ENCODE peak calls at places on chromosomes 16 and 17, in seven cellular contexts. One of them, this sample, is unnamed. For H3K36me3, the result is how much of the 10 kb centered on the place peaks cover.

GRCh38 chr16:48366165-48367093 is 18.8 kb downstream of the SIAH1 start:
- DNase-seq in transverse colon: peak
- DNase-seq in neuronal stem cell: no peak
- DNase-seq in small intestine: peak
- DNase-seq in heart right ventricle: no peak
- DNase-seq in breast epithelium: no peak
- DNase-seq in neural progenitor cell: peak
- DNase-seq in this sample: no peak

GRCh38 chr16:74773431-74774222 is 993 bp downstream of the FA2H start:
- DNase-seq in transverse colon: peak
- DNase-seq in neuronal stem cell: no peak
- DNase-seq in small intestine: peak
- DNase-seq in heart right ventricle: no peak
- DNase-seq in breast epithelium: no peak
- DNase-seq in neural progenitor cell: no peak
- DNase-seq in this sample: no peak

GRCh38 chr17:57609125-57609877 is 135.8 kb downstream of the CCDC182 start:
- DNase-seq in transverse colon: no peak
- DNase-seq in neuronal stem cell: no peak
- DNase-seq in small intestine: no peak
- DNase-seq in heart right ventricle: no peak
- DNase-seq in breast epithelium: peak
- DNase-seq in neural progenitor cell: no peak
- DNase-seq in this sample: no peak

GRCh38 chr17:58332720-58333395 is 4.3 kb upstream of the TSPOAP1 start:
- DNase-seq in transverse colon: no peak
- DNase-seq in neuronal stem cell: no peak
- DNase-seq in small intestine: no peak
- DNase-seq in heart right ventricle: no peak
- DNase-seq in breast epithelium: no peak
- DNase-seq in neural progenitor cell: no peak
- DNase-seq in this sample: no peak

GRCh38 chr17:44972953-44973352 is 4.8 kb upstream of the C1QL1 start:
- DNase-seq in transverse colon: no peak
- DNase-seq in neuronal stem cell: no peak
- DNase-seq in small intestine: no peak
- DNase-seq in heart right ventricle: no peak
- DNase-seq in breast epithelium: no peak
- DNase-seq in neural progenitor cell: no peak
- DNase-seq in this sample: no peak

GRCh38 chr16:12178251-12178990 is 201.9 kb downstream of the SNX29 start:
- DNase-seq in transverse colon: peak
- DNase-seq in neuronal stem cell: no peak
- DNase-seq in small intestine: no peak
- DNase-seq in heart right ventricle: peak
- DNase-seq in breast epithelium: no peak
- DNase-seq in neural progenitor cell: peak
- DNase-seq in this sample: no peak

GRCh38 chr17:72978593-72979218 is 113.8 kb downstream of the SLC39A11 start:
- DNase-seq in transverse colon: no peak
- DNase-seq in neuronal stem cell: no peak
- DNase-seq in small intestine: no peak
- DNase-seq in heart right ventricle: no peak
- DNase-seq in breast epithelium: no peak
- DNase-seq in neural progenitor cell: no peak
- DNase-seq in this sample: no peak

GRCh38 chr17:69961488-69962145 is 113.4 kb upstream of the KCNJ16 start:
- DNase-seq in transverse colon: peak
- DNase-seq in neuronal stem cell: no peak
- DNase-seq in small intestine: no peak
- DNase-seq in heart right ventricle: no peak
- DNase-seq in breast epithelium: no peak
- DNase-seq in neural progenitor cell: peak
- DNase-seq in this sample: no peak

GRCh38 chr16:71412270-71413160 is 29.3 kb downstream of the TLE7 start:
- DNase-seq in transverse colon: peak
- DNase-seq in neuronal stem cell: peak
- DNase-seq in small intestine: peak
- DNase-seq in heart right ventricle: peak
- DNase-seq in breast epithelium: peak
- DNase-seq in neural progenitor cell: peak
- DNase-seq in this sample: peak

GRCh38 chr17:44191389-44191788 is 4.6 kb downstream of the TMUB2 start:
- DNase-seq in transverse colon: no peak
- DNase-seq in neuronal stem cell: no peak
- DNase-seq in small intestine: no peak
- DNase-seq in heart right ventricle: no peak
- DNase-seq in breast epithelium: no peak
- DNase-seq in neural progenitor cell: no peak
- DNase-seq in this sample: no peak

GRCh38 chr16:56606688-56607618 is 1.4 kb upstream of the MT2A start:
- DNase-seq in transverse colon: peak
- DNase-seq in neuronal stem cell: no peak
- DNase-seq in small intestine: no peak
- DNase-seq in heart right ventricle: peak
- DNase-seq in breast epithelium: peak
- DNase-seq in neural progenitor cell: no peak
- DNase-seq in this sample: no peak

GRCh38 chr16:69381231-69381630 is 4.6 kb downstream of the TERF2 start:
- DNase-seq in transverse colon: no peak
- DNase-seq in neuronal stem cell: no peak
- DNase-seq in small intestine: no peak
- DNase-seq in heart right ventricle: no peak
- DNase-seq in breast epithelium: no peak
- DNase-seq in neural progenitor cell: no peak
- DNase-seq in this sample: no peak

GRCh38 chr16:69378036-69378435 is 7.8 kb downstream of the TERF2 start:
- DNase-seq in transverse colon: no peak
- DNase-seq in neuronal stem cell: no peak
- DNase-seq in small intestine: no peak
- DNase-seq in heart right ventricle: no peak
- DNase-seq in breast epithelium: no peak
- DNase-seq in neural progenitor cell: no peak
- DNase-seq in this sample: no peak

GRCh38 chr16:69382421-69382820 is 3.4 kb downstream of the TERF2 start:
- DNase-seq in transverse colon: no peak
- DNase-seq in neuronal stem cell: no peak
- DNase-seq in small intestine: no peak
- DNase-seq in heart right ventricle: no peak
- DNase-seq in breast epithelium: no peak
- DNase-seq in neural progenitor cell: no peak
- DNase-seq in this sample: no peak

GRCh38 chr16:69376393-69377059 is 9.3 kb downstream of the TERF2 start:
- DNase-seq in transverse colon: no peak
- DNase-seq in neuronal stem cell: no peak
- DNase-seq in small intestine: no peak
- DNase-seq in heart right ventricle: no peak
- DNase-seq in breast epithelium: no peak
- DNase-seq in neural progenitor cell: no peak
- DNase-seq in this sample: no peak

DNA sequence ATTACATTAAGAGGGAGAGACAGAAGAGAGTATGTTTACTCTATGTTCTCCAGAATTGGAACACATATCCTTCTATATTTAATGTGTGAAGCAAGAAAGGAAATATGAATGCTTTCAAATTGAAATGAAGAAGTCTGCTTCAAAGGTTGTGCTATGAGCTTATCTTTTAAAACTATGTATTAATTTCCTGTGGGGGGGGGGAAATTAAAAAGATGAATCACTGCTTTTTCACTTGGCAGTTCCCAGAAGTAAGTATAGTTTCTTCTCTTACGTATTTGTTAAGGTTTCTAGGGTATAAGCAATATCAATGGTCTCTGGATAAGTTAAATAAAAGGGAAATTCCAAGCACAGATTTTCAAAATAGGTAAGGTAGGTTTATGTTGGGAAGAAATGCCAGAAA is 7.0 kb downstream of the TERF2 start:
- DNase-seq in transverse colon: no peak
- DNase-seq in neuronal stem cell: no peak
- DNase-seq in small intestine: no peak
- DNase-seq in heart right ventricle: no peak
- DNase-seq in breast epithelium: no peak
- DNase-seq in neural progenitor cell: no peak
- DNase-seq in this sample: no peak
- H3K36me3 ChIP-seq in transverse colon: under half
- H3K36me3 ChIP-seq in neuronal stem cell: under half
- H3K36me3 ChIP-seq in small intestine: under half
- H3K36me3 ChIP-seq in heart right ventricle: under half
- H3K36me3 ChIP-seq in breast epithelium: under half
- H3K36me3 ChIP-seq in neural progenitor cell: under half
- H3K36me3 ChIP-seq in this sample: half or more

DNA sequence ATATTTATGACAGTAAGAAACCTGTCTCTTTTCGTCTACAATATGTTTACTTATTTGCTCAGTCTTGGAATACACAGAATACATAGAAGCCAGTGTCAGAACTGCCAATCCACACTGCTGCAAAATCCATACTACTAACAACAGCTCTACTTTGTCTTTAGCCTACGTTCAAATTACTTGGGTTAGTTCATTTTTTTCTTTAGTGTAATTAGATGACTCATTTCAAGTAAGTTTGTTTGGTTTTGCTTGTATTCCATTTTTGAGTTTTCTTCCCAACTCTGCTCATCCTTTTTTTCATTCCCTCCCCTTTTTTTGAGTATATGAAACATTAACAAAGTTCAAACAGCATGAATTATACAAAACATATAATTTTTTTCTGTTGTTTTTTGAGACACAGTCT is 16.9 kb downstream of the CMC2 start:
- DNase-seq in transverse colon: no peak
- DNase-seq in neuronal stem cell: no peak
- DNase-seq in small intestine: no peak
- DNase-seq in heart right ventricle: no peak
- DNase-seq in breast epithelium: no peak
- DNase-seq in neural progenitor cell: no peak
- DNase-seq in this sample: no peak
- H3K27ac ChIP-seq in transverse colon: no peak
- H3K27ac ChIP-seq in neuronal stem cell: no peak
- H3K27ac ChIP-seq in small intestine: no peak
- H3K27ac ChIP-seq in heart right ventricle: no peak
- H3K27ac ChIP-seq in breast epithelium: no peak
- H3K27ac ChIP-seq in neural progenitor cell: no peak
- H3K27ac ChIP-seq in this sample: no peak

GRCh38 chr16:30974348-30974747 is 10.7 kb upstream of the HSD3B7 start:
- DNase-seq in transverse colon: no peak
- DNase-seq in neuronal stem cell: no peak
- DNase-seq in small intestine: no peak
- DNase-seq in heart right ventricle: no peak
- DNase-seq in breast epithelium: no peak
- DNase-seq in neural progenitor cell: no peak
- DNase-seq in this sample: no peak
- H3K36me3 ChIP-seq in transverse colon: under half
- H3K36me3 ChIP-seq in neuronal stem cell: half or more
- H3K36me3 ChIP-seq in small intestine: under half
- H3K36me3 ChIP-seq in heart right ventricle: under half
- H3K36me3 ChIP-seq in breast epithelium: under half
- H3K36me3 ChIP-seq in neural progenitor cell: under half
- H3K36me3 ChIP-seq in this sample: half or more

GRCh38 chr17:15397605-15398004 is 56.2 kb upstream of the TEKT3 start:
- DNase-seq in transverse colon: no peak
- DNase-seq in neuronal stem cell: no peak
- DNase-seq in small intestine: no peak
- DNase-seq in heart right ventricle: no peak
- DNase-seq in breast epithelium: no peak
- DNase-seq in neural progenitor cell: no peak
- DNase-seq in this sample: no peak
- H3K27ac ChIP-seq in transverse colon: peak
- H3K27ac ChIP-seq in neuronal stem cell: no peak
- H3K27ac ChIP-seq in small intestine: no peak
- H3K27ac ChIP-seq in heart right ventricle: no peak
- H3K27ac ChIP-seq in breast epithelium: no peak
- H3K27ac ChIP-seq in neural progenitor cell: no peak
- H3K27ac ChIP-seq in this sample: no peak

GRCh38 chr17:4068918-4069317 is 73.9 kb downstream of the ZZEF1 start:
- DNase-seq in transverse colon: no peak
- DNase-seq in neuronal stem cell: no peak
- DNase-seq in small intestine: no peak
- DNase-seq in heart right ventricle: no peak
- DNase-seq in breast epithelium: no peak
- DNase-seq in neural progenitor cell: no peak
- DNase-seq in this sample: no peak

GRCh38 chr17:4064366-4064765 is 78.5 kb downstream of the ZZEF1 start:
- DNase-seq in transverse colon: no peak
- DNase-seq in neuronal stem cell: no peak
- DNase-seq in small intestine: no peak
- DNase-seq in heart right ventricle: peak
- DNase-seq in breast epithelium: no peak
- DNase-seq in neural progenitor cell: no peak
- DNase-seq in this sample: no peak

GRCh38 chr17:4066210-4066609 is 76.6 kb downstream of the ZZEF1 start:
- DNase-seq in transverse colon: no peak
- DNase-seq in neuronal stem cell: no peak
- DNase-seq in small intestine: peak
- DNase-seq in heart right ventricle: no peak
- DNase-seq in breast epithelium: no peak
- DNase-seq in neural progenitor cell: no peak
- DNase-seq in this sample: no peak
- H3K36me3 ChIP-seq in transverse colon: under half
- H3K36me3 ChIP-seq in neuronal stem cell: under half
- H3K36me3 ChIP-seq in small intestine: under half
- H3K36me3 ChIP-seq in heart right ventricle: under half
- H3K36me3 ChIP-seq in breast epithelium: under half
- H3K36me3 ChIP-seq in neural progenitor cell: under half
- H3K36me3 ChIP-seq in this sample: half or more

DNA sequence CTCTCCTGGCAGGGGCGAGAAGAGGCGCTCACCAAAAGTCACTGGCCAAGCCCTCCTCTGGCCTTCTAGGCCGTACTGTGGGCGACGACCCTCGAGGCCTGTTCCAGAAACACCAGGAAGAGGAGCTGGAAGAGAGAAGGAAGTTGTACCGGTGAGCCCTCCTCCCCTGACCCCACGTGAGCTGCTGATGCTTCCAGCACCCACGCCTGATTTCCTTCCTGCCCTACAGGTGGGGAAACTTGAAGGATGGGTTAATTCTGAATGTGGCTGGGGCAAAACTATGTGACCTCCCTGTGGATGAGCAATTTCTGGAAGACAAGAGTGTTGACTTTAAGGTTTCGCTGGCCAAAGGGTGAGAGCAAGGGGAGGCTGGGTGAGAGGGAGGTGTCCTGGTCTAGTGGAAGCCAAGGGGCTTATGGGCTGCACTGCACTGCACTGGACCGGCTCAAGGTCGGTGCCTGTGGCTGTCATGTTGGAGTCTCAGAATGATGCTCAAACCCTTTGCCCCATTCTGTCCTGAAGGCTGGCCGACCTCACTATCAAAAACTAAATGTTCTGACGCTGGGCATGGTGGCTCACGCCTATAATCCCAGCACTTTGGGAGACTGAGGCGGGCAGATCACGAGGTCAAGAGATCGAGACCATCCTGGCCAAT is 6.2 kb downstream of the C17orf100 start:
- DNase-seq in transverse colon: no peak
- DNase-seq in neuronal stem cell: no peak
- DNase-seq in small intestine: no peak
- DNase-seq in heart right ventricle: no peak
- DNase-seq in breast epithelium: no peak
- DNase-seq in neural progenitor cell: no peak
- DNase-seq in this sample: no peak
- H3K27ac ChIP-seq in transverse colon: no peak
- H3K27ac ChIP-seq in neuronal stem cell: no peak
- H3K27ac ChIP-seq in small intestine: no peak
- H3K27ac ChIP-seq in heart right ventricle: no peak
- H3K27ac ChIP-seq in breast epithelium: no peak
- H3K27ac ChIP-seq in neural progenitor cell: no peak
- H3K27ac ChIP-seq in this sample: no peak

This sample was measured in WERI-Rb-1.